ENCODE peak calls at places on chromosomes 13 and 19, in ten cellular contexts. W is neuronal stem cell; S is H9; J is colonic mucosa; Q is spleen; I is uterus; M is left ventricle myocardium inferior; C is ovary; U is CD4-positive, alpha-beta memory T cell; L is K562. B is an unnamed sample. For H3K9me3, the result is how much of the 10 kb centered on the place peaks cover.

GRCh38 chr19:5976768-5977167 is 1.2 kb downstream of the RANBP3 start:
- DNase-seq in W (no peak), I (no peak), M (no peak), S (no peak), J (no peak), L (no peak), U (no peak), Q (peak), C (no peak), B (no peak)

GRCh38 chr13:73599232-73600128 is 534.7 kb downstream of the KLF12 start:
- DNase-seq in W (no peak), S (no peak), I (no peak), L (no peak), C (no peak), Q (no peak), U (no peak), J (no peak), M (no peak), B (no peak)

GRCh38 chr13:79393564-79394249 is 12.3 kb downstream of the RBM26 start:
- DNase-seq in C (no peak), Q (peak), J (peak), I (no peak), U (peak), W (no peak), S (no peak), L (no peak), M (no peak), B (no peak)

GRCh38 chr13:113783482-113783881 is 24.5 kb downstream of the TMEM255B start:
- DNase-seq in I (no peak), W (no peak), M (no peak), J (no peak), Q (peak), S (no peak), C (no peak), U (no peak), L (no peak), B (no peak)

GRCh38 chr19:18464646-18465045 is 26.7 kb upstream of the ISYNA1 start:
- DNase-seq in L (no peak), W (no peak), U (no peak), S (no peak), M (peak), J (peak), C (peak), Q (peak), I (peak), B (peak)

GRCh38 chr19:14394167-14394566 is 12.9 kb downstream of the ADGRE5 start:
- DNase-seq in L (no peak), Q (peak), M (no peak), C (no peak), W (no peak), J (no peak), S (no peak), I (no peak), U (peak), B (no peak)

GRCh38 chr13:98822238-98822606 is 69.8 kb upstream of the SLC15A1 start:
- DNase-seq in S (no peak), L (no peak), C (no peak), J (no peak), M (no peak), I (no peak), Q (no peak), U (no peak), W (no peak), B (no peak)

GRCh38 chr13:110113284-110113764 is 193.6 kb downstream of the COL4A1 start:
- DNase-seq in M (no peak), W (no peak), U (no peak), J (no peak), S (no peak), I (no peak), L (no peak), C (no peak), Q (no peak), B (no peak)

GRCh38 chr13:50132937-50133276 is 117.7 kb downstream of the KCNRG start:
- DNase-seq in S (no peak), J (no peak), I (no peak), Q (no peak), L (no peak), M (no peak), C (no peak), U (no peak), W (peak), B (no peak)

GRCh38 chr19:48332351-48332661 is 7.0 kb downstream of the EMP3 start:
- DNase-seq in L (no peak), W (no peak), J (no peak), U (no peak), M (no peak), Q (no peak), I (no peak), S (no peak), C (no peak), B (no peak)

GRCh38 chr13:45737571-45738002 is 35.5 kb downstream of the CBY2 start:
- DNase-seq in U (no peak), L (peak), Q (no peak), S (peak), J (no peak), C (no peak), W (no peak), I (no peak), M (no peak), B (no peak)

GRCh38 chr13:59374720-59375119 is 789.0 kb downstream of the DIAPH3 start:
- DNase-seq in Q (no peak), I (no peak), W (no peak), J (no peak), L (no peak), M (no peak), S (no peak), C (no peak), U (no peak), B (no peak)

GRCh38 chr13:48819376-48819775 is 156.3 kb upstream of the FNDC3A start:
- DNase-seq in M (no peak), S (no peak), J (no peak), W (no peak), U (no peak), L (no peak), C (no peak), Q (no peak), I (no peak), B (no peak)

GRCh38 chr19:20503536-20503935 is 62.0 kb downstream of the ZNF737 start:
- DNase-seq in S (no peak), M (no peak), Q (no peak), L (no peak), U (no peak), W (no peak), J (no peak), C (no peak), I (no peak), B (no peak)
- H3K9me3 ChIP-seq in S (under half), M (half or more), Q (under half), L (under half), U (under half), W (under half), J (under half), C (under half), I (under half), B (under half)

GRCh38 chr19:50181121-50181520 is 18.0 kb upstream of the IZUMO2 start:
- DNase-seq in M (no peak), C (no peak), J (no peak), Q (no peak), I (no peak), S (no peak), U (no peak), W (no peak), L (no peak), B (no peak)
- H3K9me3 ChIP-seq in M (under half), C (under half), J (under half), Q (under half), I (under half), S (under half), U (under half), W (under half), L (under half), B (under half)

DNA sequence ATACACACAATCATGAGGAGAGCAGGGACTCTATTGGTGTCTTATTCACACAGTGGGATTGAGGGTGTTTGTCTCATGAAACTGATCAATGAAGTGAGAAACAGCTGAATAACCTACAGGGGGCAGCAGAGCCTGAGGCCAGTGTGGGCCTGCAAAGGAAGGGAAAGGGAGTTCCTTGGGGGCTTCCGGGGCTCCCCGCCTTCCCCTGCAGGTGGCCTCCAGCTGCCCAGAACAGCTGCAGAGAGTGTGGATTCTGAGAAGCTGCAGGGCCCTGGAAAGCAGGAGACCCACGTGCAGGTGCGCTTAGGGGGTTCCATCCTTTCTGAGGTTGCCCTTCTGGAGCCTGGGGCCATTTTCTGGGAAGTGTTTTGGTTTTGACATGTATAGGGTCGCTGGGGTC is 20.1 kb downstream of the ZNF763 start:
- DNase-seq in W (no peak), I (no peak), U (no peak), M (no peak), J (no peak), S (peak), Q (no peak), L (no peak), C (no peak), B (no peak)
- H3K9me3 ChIP-seq in W (under half), I (under half), U (under half), M (under half), J (under half), S (under half), Q (under half), L (under half), C (under half), B (under half)

GRCh38 chr19:47230921-47231214 is at the start of gene BBC3:
- DNase-seq in I (no peak), M (no peak), L (no peak), Q (no peak), W (no peak), U (no peak), J (no peak), C (no peak), S (no peak), B (no peak)
- H3K9me3 ChIP-seq in I (under half), M (under half), L (under half), Q (under half), W (under half), U (under half), J (under half), C (under half), S (under half), B (under half)

GRCh38 chr19:46068345-46069258 is 27.8 kb upstream of the IGFL4 start:
- DNase-seq in C (no peak), Q (no peak), L (no peak), U (no peak), J (peak), S (no peak), W (no peak), I (no peak), M (no peak), B (no peak)

GRCh38 chr19:46069841-46070341 is 29.1 kb upstream of the IGFL4 start:
- DNase-seq in U (no peak), W (no peak), Q (no peak), M (no peak), I (no peak), C (no peak), S (no peak), J (no peak), L (no peak), B (no peak)

GRCh38 chr19:46073268-46073922 is 32.6 kb upstream of the IGFL4 start:
- DNase-seq in W (no peak), J (no peak), I (no peak), U (no peak), M (no peak), L (no peak), Q (no peak), C (no peak), S (no peak), B (no peak)

GRCh38 chr19:46065486-46065885 is 24.7 kb upstream of the IGFL4 start:
- DNase-seq in W (no peak), I (no peak), J (no peak), Q (no peak), U (no peak), M (no peak), C (no peak), L (no peak), S (no peak), B (no peak)

DNA sequence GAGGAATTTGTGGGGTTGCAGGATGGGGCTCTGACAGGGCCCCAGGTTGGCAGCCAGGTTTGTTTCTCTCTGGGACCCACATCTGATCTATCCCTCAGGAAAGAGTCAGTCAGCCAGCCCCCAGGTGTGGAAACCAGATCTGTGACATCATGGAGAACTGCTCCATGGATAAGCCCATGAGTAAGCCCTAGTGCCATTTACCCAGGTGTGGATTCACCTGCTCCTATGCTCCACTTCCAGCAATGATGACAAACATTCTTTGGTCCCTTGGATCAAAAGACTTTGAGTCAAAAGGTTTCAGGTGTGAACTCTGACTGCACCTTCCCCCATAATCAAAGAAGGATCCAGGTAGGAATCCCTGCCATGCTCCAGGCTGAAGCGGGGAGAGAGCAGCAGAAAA is 26.9 kb upstream of the IGFL4 start:
- DNase-seq in J (no peak), C (no peak), I (no peak), M (no peak), S (no peak), Q (no peak), W (no peak), U (no peak), L (no peak), B (no peak)
- H3K9me3 ChIP-seq in J (under half), C (under half), I (under half), M (under half), S (under half), Q (under half), W (under half), U (under half), L (under half), B (under half)

DNA sequence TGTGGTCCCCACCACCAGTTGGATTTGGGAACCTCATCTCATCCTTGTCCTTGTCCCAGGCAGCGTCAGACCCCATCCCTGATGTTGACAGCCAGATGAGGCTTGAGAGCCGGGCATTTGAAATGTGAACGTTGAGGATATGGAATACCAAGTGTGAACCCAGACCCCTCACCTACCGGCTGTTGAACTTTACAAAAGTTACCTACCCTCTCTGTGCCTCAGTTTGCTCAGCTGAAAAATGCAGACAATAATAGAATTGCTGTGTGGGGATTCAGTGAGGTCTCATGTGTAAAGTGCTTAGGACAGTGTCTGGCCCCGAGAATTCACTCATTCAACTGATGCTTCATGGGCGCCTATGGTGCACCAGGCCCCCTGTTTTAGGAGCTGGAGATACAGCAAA is 693 bp upstream of the SIGLEC14 start:
- DNase-seq in Q (no peak), U (no peak), I (no peak), J (no peak), C (no peak), S (no peak), W (no peak), M (no peak), L (no peak), B (no peak)
- H3K9me3 ChIP-seq in Q (under half), U (under half), I (under half), J (under half), C (under half), S (under half), W (under half), M (under half), L (under half), B (under half)

DNA sequence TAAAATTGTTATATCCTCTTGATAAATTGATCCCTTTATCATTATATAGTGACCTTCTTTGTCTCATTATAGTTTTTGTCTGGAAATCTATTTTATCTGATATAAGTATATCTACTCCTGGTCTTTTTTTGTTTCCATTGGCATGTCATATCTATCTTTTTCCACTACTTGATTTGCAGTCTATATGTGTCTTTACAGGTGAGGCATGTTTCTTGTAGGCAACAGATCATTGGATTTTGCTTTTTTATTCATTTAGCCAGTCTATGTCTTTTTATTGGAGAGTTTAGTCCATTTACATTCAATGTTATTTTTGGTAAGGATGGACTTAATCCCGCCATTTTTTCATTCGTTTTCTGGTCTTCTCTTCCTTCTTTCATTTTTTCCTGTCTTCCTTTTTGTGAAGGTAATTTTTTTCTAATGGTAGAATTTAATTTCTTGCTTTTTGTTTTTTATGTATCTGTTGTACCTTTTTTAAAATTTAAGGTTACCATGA is 13.5 kb upstream of the ZNF823 start:
- DNase-seq in M (no peak), S (no peak), Q (no peak), C (no peak), I (no peak), L (no peak), U (no peak), J (no peak), W (no peak), B (no peak)
- H3K9me3 ChIP-seq in M (half or more), S (under half), Q (under half), C (under half), I (under half), L (under half), U (under half), J (under half), W (under half), B (under half)

DNA sequence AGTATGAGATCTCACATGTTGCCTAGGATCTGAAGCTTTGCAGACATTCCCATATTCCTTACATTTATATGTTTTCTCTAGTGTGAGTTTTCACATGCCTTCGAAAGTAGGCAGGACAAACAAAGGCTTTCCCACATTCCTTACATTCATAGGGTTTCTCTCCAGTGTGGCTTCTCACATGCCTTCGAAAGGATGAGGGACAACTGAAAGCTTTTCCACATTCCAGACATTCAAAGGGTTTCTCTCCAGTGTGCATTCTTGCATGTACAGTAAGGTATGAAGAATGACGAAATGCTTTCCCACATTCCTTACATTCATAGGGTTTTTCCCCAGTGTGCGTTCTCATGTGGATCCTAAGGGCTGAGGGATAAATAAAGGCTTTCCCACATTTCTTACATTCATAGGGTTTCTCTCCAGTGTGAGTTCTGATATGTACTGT is 14.2 kb downstream of the ZNF699 start:
- DNase-seq in I (no peak), S (no peak), Q (no peak), C (no peak), U (no peak), J (no peak), M (no peak), W (no peak), L (no peak), B (no peak)
- H3K9me3 ChIP-seq in I (under half), S (half or more), Q (half or more), C (under half), U (half or more), J (under half), M (half or more), W (under half), L (under half), B (under half)

GRCh38 chr19:19719798-19720197 is 13.1 kb downstream of the ZNF14 start:
- DNase-seq in C (no peak), J (no peak), M (no peak), U (no peak), I (no peak), L (no peak), Q (no peak), S (no peak), W (no peak), B (no peak)

GRCh38 chr19:19721896-19722295 is 11.0 kb downstream of the ZNF14 start:
- DNase-seq in S (no peak), J (no peak), M (no peak), Q (no peak), C (no peak), L (no peak), I (no peak), W (no peak), U (no peak), B (no peak)
- H3K9me3 ChIP-seq in S (under half), J (under half), M (half or more), Q (under half), C (under half), L (under half), I (under half), W (under half), U (under half), B (under half)

B was measured in testis.